ENCODE peak calls at places on chromosomes 5 and 9, in five cellular contexts. One of them, this sample, is unnamed.
A peak's percentile ranks its signal among the peaks of the same experiment; 100 is the strongest.

GRCh38 chr9:114369567-114370240 is 18.1 kb downstream of the AKNA start:
- DNase-seq in GM03348: no peak
- DNase-seq in HCEC 1CT: no peak
- DNase-seq in cerebellum: no peak
- DNase-seq in mucosa of descending colon: no peak
- DNase-seq in this sample: no peak

GRCh38 chr9:12778389-12778788 is 3.6 kb downstream of the LURAP1L start:
- DNase-seq in mucosa of descending colon: no peak
- DNase-seq in HCEC 1CT: no peak
- DNase-seq in cerebellum: no peak
- DNase-seq in GM03348: no peak
- DNase-seq in this sample: no peak

GRCh38 chr5:55613112-55613868 is 78.5 kb upstream of the PLPP1 start:
- DNase-seq in HCEC 1CT: no peak
- DNase-seq in GM03348: no peak
- DNase-seq in cerebellum: no peak
- DNase-seq in mucosa of descending colon: no peak
- DNase-seq in this sample: no peak

GRCh38 chr9:136996361-136997281 is at the start of gene CLIC3:
- DNase-seq in mucosa of descending colon: peak; percentile 83
- DNase-seq in GM03348: peak; percentile 64
- DNase-seq in cerebellum: no peak
- DNase-seq in HCEC 1CT: no peak
- DNase-seq in this sample: peak; percentile 69

GRCh38 chr5:166436857-166437256 is 1854.6 kb upstream of the WWC1 start:
- DNase-seq in cerebellum: no peak
- DNase-seq in mucosa of descending colon: no peak
- DNase-seq in HCEC 1CT: peak; percentile 8
- DNase-seq in GM03348: no peak
- DNase-seq in this sample: no peak

GRCh38 chr5:173498286-173498685 is 118.2 kb downstream of the BOD1 start:
- DNase-seq in cerebellum: no peak
- DNase-seq in HCEC 1CT: peak; percentile 74
- DNase-seq in mucosa of descending colon: no peak
- DNase-seq in GM03348: peak; percentile 88
- DNase-seq in this sample: no peak

GRCh38 chr5:172283020-172283861 is at the start of gene UBTD2:
- DNase-seq in HCEC 1CT: peak; percentile 85
- DNase-seq in GM03348: peak; percentile 95
- DNase-seq in mucosa of descending colon: peak; percentile 90
- DNase-seq in cerebellum: peak; percentile 77
- DNase-seq in this sample: peak; percentile 88

GRCh38 chr9:14251146-14252071 is 62.5 kb downstream of the NFIB start:
- DNase-seq in cerebellum: peak; percentile 82
- DNase-seq in HCEC 1CT: no peak
- DNase-seq in mucosa of descending colon: peak; percentile 71
- DNase-seq in GM03348: peak; percentile 51
- DNase-seq in this sample: peak; percentile 78

GRCh38 chr5:4855048-4855447 is 285.1 kb upstream of the ADAMTS16 start:
- DNase-seq in mucosa of descending colon: no peak
- DNase-seq in GM03348: no peak
- DNase-seq in cerebellum: no peak
- DNase-seq in HCEC 1CT: no peak
- DNase-seq in this sample: no peak

This sample was measured in left colon.